ENCODE peak calls at places on chromosomes 1 and 21, in eight cellular contexts. D, C, Y, I, J, K, Z and Q are unnamed samples.

GRCh38 chr1:39835935-39836594 is 47.2 kb downstream of the TRIT1 start:
- DNase-seq in D (no peak), C (no peak), Y (no peak), I (no peak), J (no peak), K (no peak), Z (no peak), Q (no peak)

GRCh38 chr1:157771666-157772425 is 5.1 kb downstream of the FCRL2 start:
- DNase-seq in D (no peak), C (no peak), Y (no peak), I (no peak), J (no peak), K (no peak), Z (no peak), Q (no peak)

GRCh38 chr21:42793774-42794173 is 85.6 kb downstream of the WDR4 start:
- DNase-seq in D (no peak), C (no peak), Y (no peak), I (no peak), J (no peak), K (no peak), Z (no peak), Q (no peak)

GRCh38 chr1:234408757-234409156 is 35.5 kb downstream of the COA6 start:
- DNase-seq in D (no peak), C (no peak), Y (no peak), I (no peak), J (no peak), K (no peak), Z (no peak), Q (no peak)

GRCh38 chr1:87812881-87813577 is 484.3 kb downstream of the LMO4 start:
- DNase-seq in D (no peak), C (no peak), Y (no peak), I (no peak), J (no peak), K (peak), Z (no peak), Q (no peak)

GRCh38 chr21:37800122-37800455 is 116.2 kb downstream of the KCNJ6 start:
- DNase-seq in D (no peak), C (no peak), Y (no peak), I (peak), J (no peak), K (no peak), Z (no peak), Q (no peak)

GRCh38 chr1:232555581-232556189 is 74.2 kb downstream of the SIPA1L2 start:
- DNase-seq in D (no peak), C (no peak), Y (no peak), I (no peak), J (no peak), K (no peak), Z (no peak), Q (no peak)

GRCh38 chr1:27603962-27604578 is at the start of gene AHDC1:
- DNase-seq in D (peak), C (peak), Y (peak), I (peak), J (peak), K (peak), Z (peak), Q (no peak)

GRCh38 chr1:95953005-95953404 is 719.0 kb downstream of the RWDD3 start:
- DNase-seq in D (no peak), C (no peak), Y (no peak), I (peak), J (no peak), K (no peak), Z (no peak), Q (no peak)

GRCh38 chr1:110092991-110093390 is 19.3 kb upstream of the UBL4B start:
- DNase-seq in D (no peak), C (no peak), Y (no peak), I (no peak), J (no peak), K (no peak), Z (no peak), Q (no peak)

GRCh38 chr1:5706239-5706638 is 286.0 kb downstream of the NPHP4 start:
- DNase-seq in D (no peak), C (no peak), Y (no peak), I (no peak), J (no peak), K (no peak), Z (peak), Q (no peak)

GRCh38 chr1:200873671-200874397 is 1.1 kb downstream of the GPR25 start:
- DNase-seq in D (no peak), C (no peak), Y (no peak), I (no peak), J (no peak), K (no peak), Z (peak), Q (no peak)

GRCh38 chr1:200869753-200870391 is 2.9 kb upstream of the GPR25 start:
- DNase-seq in D (no peak), C (no peak), Y (no peak), I (no peak), J (no peak), K (peak), Z (no peak), Q (no peak)

GRCh38 chr1:200873116-200873670 is 412 bp downstream of the GPR25 start:
- DNase-seq in D (no peak), C (no peak), Y (no peak), I (no peak), J (no peak), K (no peak), Z (peak), Q (no peak)

GRCh38 chr1:200874694-200875093 is 1.9 kb downstream of the GPR25 start:
- DNase-seq in D (no peak), C (no peak), Y (no peak), I (no peak), J (no peak), K (no peak), Z (no peak), Q (no peak)

DNA sequence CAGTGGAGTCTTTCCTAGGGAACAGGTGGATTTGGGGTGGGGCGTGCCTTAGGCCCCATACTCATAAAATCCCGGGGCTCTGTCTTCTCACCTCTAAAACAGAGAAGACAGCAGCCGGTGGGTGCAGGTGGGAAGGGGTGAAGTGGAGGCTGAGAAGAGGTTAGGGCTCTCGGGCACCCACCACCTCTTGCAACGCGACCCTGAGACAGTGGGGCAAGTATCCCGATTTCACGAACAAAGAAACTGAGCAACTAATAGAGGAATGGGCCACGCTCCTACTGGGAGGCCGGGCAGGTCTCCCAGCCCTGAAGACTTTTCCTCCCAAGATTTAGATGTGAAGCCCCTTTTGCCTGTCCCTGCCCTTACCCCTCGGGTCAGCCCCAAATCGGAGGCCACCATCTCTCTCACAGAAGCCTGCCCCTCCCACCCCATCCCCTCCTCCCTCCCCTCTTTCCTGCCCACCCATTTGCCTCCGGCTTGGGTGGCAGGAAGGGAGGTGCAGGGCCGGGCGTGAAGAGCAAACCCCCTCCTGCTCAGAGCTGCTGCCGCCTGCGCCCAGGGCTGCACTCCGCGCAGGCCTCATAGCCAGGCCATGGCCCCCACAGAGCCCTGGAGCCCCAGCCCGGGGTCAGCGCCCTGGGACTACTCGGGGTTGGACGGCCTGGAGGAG is at the start of gene GPR25:
- DNase-seq in D (no peak), C (no peak), Y (no peak), I (no peak), J (no peak), K (no peak), Z (no peak), Q (no peak)
- H3K4me3 ChIP-seq in D (peak), C (no peak), Y (peak), I (no peak), J (peak), K (no peak), Z (no peak), Q (peak)

GRCh38 chr1:226187380-226187779 is 839 bp upstream of the ACBD3 start:
- DNase-seq in D (no peak), C (no peak), Y (no peak), I (no peak), J (no peak), K (no peak), Z (no peak), Q (no peak)
- H3K4me3 ChIP-seq in D (peak), C (no peak), Y (peak), I (peak), J (no peak), K (peak), Z (no peak), Q (peak)

DNA sequence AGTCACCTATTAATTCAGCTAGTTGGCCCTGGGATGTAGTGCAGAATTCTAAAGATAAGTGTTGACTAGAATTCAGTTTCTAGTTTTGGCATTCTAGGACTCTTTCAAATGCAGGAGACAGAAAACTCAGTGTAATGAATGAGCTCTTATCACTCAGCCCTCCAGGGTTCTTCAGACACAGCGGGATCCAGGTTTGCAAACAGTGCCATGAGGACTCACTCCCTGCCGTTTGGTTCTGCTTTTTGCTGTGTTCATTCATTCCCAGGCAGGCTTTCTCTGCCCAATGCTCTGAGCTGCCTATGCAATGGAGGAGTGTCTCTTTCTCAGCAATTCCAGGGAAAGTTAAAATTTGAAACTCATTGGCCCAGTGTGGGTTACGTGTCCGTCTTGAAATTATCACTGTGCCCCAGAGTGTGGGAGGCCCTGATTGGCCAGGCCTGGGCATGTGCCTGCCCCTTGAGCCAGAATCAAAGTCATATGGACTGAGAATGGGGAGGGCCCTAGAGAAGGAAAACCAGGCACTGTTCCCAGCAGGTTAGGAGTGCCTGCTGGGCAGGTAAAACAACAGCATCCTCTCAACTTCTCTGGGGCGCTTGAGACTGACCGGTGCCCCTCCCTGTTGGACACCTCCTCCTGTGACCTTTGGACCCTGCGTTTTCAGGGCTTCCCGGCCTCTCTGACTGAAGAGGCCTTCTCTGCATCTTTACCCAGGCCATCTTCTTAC is 43.4 kb downstream of the TMEM51 start:
- DNase-seq in D (no peak), C (no peak), Y (no peak), I (no peak), J (no peak), K (no peak), Z (peak), Q (no peak)
- H3K4me3 ChIP-seq in D (no peak), C (no peak), Y (no peak), I (no peak), J (no peak), K (no peak), Z (no peak), Q (no peak)

GRCh38 chr1:228100822-228101613 is 2.1 kb downstream of the C1orf35 start:
- DNase-seq in D (no peak), C (peak), Y (no peak), I (no peak), J (no peak), K (no peak), Z (no peak), Q (no peak)
- H3K4me3 ChIP-seq in D (no peak), C (no peak), Y (no peak), I (no peak), J (no peak), K (no peak), Z (no peak), Q (peak)

DNA sequence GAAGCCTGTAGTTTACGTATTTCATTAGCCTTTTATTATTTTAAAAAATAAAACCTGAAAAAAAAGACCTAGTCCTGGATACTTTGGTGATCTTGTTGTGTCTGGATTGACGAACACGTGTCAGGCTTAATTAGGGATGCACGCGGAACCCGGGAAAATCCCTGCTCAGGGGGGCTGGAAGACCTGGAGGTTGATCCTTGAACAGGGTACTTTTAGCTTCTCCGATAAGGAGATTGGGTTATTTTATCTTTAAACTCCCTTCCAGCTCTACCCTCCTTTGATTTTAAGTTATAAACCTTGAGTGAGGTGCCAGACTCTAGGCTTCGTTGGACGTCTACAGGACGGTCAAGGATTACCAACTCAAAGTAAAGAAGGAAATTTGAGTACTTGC is 552 bp upstream of the ZNF691 start:
- DNase-seq in D (no peak), C (no peak), Y (no peak), I (no peak), J (no peak), K (no peak), Z (no peak), Q (no peak)
- H3K4me3 ChIP-seq in D (peak), C (peak), Y (peak), I (peak), J (peak), K (peak), Z (peak), Q (peak)

GRCh38 chr1:22637952-22638445 is 1.6 kb downstream of the C1QA start:
- DNase-seq in D (no peak), C (no peak), Y (no peak), I (no peak), J (no peak), K (no peak), Z (no peak), Q (no peak)
- H3K4me3 ChIP-seq in D (no peak), C (no peak), Y (peak), I (no peak), J (no peak), K (no peak), Z (peak), Q (no peak)

GRCh38 chr1:154970631-154971340 is at the start of gene SHC1:
- DNase-seq in D (peak), C (peak), Y (peak), I (peak), J (peak), K (peak), Z (peak), Q (no peak)

GRCh38 chr1:154967331-154967950 is 3.1 kb downstream of the SHC1 start:
- DNase-seq in D (no peak), C (no peak), Y (no peak), I (no peak), J (no peak), K (no peak), Z (no peak), Q (no peak)

GRCh38 chr1:154969741-154970452 is 650 bp downstream of the SHC1 start:
- DNase-seq in D (no peak), C (peak), Y (no peak), I (no peak), J (no peak), K (no peak), Z (peak), Q (no peak)

GRCh38 chr1:154969246-154969645 is 1.3 kb downstream of the SHC1 start:
- DNase-seq in D (no peak), C (no peak), Y (no peak), I (no peak), J (no peak), K (no peak), Z (no peak), Q (no peak)

GRCh38 chr1:154968731-154969130 is 1.8 kb downstream of the SHC1 start:
- DNase-seq in D (no peak), C (no peak), Y (no peak), I (no peak), J (no peak), K (no peak), Z (no peak), Q (no peak)
- H3K4me3 ChIP-seq in D (peak), C (no peak), Y (peak), I (peak), J (peak), K (no peak), Z (no peak), Q (peak)

DNA sequence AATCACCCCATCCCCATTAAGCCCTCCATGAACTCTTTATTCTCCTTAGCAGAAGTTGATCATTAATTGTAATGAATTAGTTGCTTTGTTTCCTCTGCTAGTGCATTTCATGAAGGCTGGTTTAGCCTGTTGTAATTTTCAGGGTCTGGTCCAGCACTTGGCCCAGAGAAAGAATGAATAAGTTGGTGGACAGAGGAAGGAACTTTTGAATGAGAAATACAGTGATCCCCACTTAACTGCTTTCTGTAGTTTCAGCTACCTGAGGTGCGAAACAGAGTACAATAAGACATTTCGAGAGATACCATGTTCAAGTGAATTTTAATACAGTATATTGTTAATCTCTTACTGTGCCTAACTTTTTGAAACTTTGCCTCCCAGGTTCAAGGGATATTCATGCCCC is 1.8 kb downstream of the SOAT1 start:
- DNase-seq in D (no peak), C (no peak), Y (no peak), I (no peak), J (peak), K (no peak), Z (no peak), Q (no peak)
- H3K4me3 ChIP-seq in D (peak), C (no peak), Y (no peak), I (peak), J (peak), K (peak), Z (no peak), Q (peak)

GRCh38 chr1:237887542-237887941 is 3.2 kb downstream of the ZP4 start:
- DNase-seq in D (no peak), C (no peak), Y (no peak), I (no peak), J (no peak), K (no peak), Z (no peak), Q (no peak)
- H3K4me3 ChIP-seq in D (no peak), C (no peak), Y (no peak), I (no peak), J (no peak), K (no peak), Z (no peak), Q (no peak)